ENCODE peak calls at places on chromosomes 16 and 17, in six cellular contexts. O, U, T, X, N and I are unnamed samples.

GRCh38 chr17:78838574-78839005 is 2.0 kb downstream of the USP36 start:
- DNase-seq in O (peak), U (peak), T (no peak), X (no peak), N (no peak), I (no peak)

GRCh38 chr16:65749566-65749965 is 616.9 kb upstream of the CDH5 start:
- DNase-seq in O (no peak), U (no peak), T (no peak), X (no peak), N (no peak), I (no peak)

GRCh38 chr17:47717845-47718621 is 15.0 kb upstream of the TBX21 start:
- DNase-seq in O (no peak), U (no peak), T (peak), X (no peak), N (no peak), I (no peak)

GRCh38 chr17:36592711-36593321 is 1.1 kb downstream of the DHRS11 start:
- DNase-seq in O (no peak), U (peak), T (peak), X (no peak), N (no peak), I (peak)

GRCh38 chr16:23482778-23483177 is 27.5 kb downstream of the GGA2 start:
- DNase-seq in O (no peak), U (no peak), T (no peak), X (no peak), N (no peak), I (no peak)

GRCh38 chr16:8951447-8952280 is 12.0 kb downstream of the USP7 start:
- DNase-seq in O (no peak), U (no peak), T (peak), X (no peak), N (no peak), I (no peak)

GRCh38 chr16:457732-458400 is 32.4 kb downstream of the RAB11FIP3 start:
- DNase-seq in O (no peak), U (no peak), T (no peak), X (no peak), N (no peak), I (no peak)

GRCh38 chr16:49505556-49505955 is 132.0 kb downstream of the C16orf78 start:
- DNase-seq in O (peak), U (no peak), T (no peak), X (no peak), N (no peak), I (no peak)

GRCh38 chr16:83947642-83948234 is 5.3 kb upstream of the OSGIN1 start:
- DNase-seq in O (no peak), U (no peak), T (no peak), X (no peak), N (no peak), I (no peak)

GRCh38 chr16:46607529-46607928 is 13.7 kb downstream of the SHCBP1 start:
- DNase-seq in O (no peak), U (peak), T (no peak), X (no peak), N (no peak), I (no peak)